ENCODE peak calls at places on chromosome 6, in five cellular contexts. One of them, this sample, is unnamed.

GRCh38 chr6:89267918-89268317 is 47.2 kb downstream of the GABRR2 start:
- DNase-seq in stomach: no peak
- DNase-seq in T-helper 1 cell: no peak
- DNase-seq in GM10248: no peak
- DNase-seq in stimulated activated CD4-positive, alpha-beta T cell treated with anti-CD3 and anti-CD28 coated beads, Interleukin-2, amount 100 ng/mL, for 24 hours: no peak
- DNase-seq in this sample: no peak

GRCh38 chr6:117078624-117079023 is 186.7 kb upstream of the VGLL2 start:
- DNase-seq in stomach: no peak
- DNase-seq in T-helper 1 cell: no peak
- DNase-seq in GM10248: no peak
- DNase-seq in stimulated activated CD4-positive, alpha-beta T cell treated with anti-CD3 and anti-CD28 coated beads, Interleukin-2, amount 100 ng/mL, for 24 hours: no peak
- DNase-seq in this sample: no peak

GRCh38 chr6:3610206-3610605 is 141.3 kb downstream of the PXDC1 start:
- DNase-seq in stomach: no peak
- DNase-seq in T-helper 1 cell: no peak
- DNase-seq in GM10248: no peak
- DNase-seq in stimulated activated CD4-positive, alpha-beta T cell treated with anti-CD3 and anti-CD28 coated beads, Interleukin-2, amount 100 ng/mL, for 24 hours: no peak
- DNase-seq in this sample: peak

GRCh38 chr6:52929321-52930164 is 20.0 kb upstream of the GSTA3 start:
- DNase-seq in stomach: peak
- DNase-seq in T-helper 1 cell: no peak
- DNase-seq in GM10248: no peak
- DNase-seq in stimulated activated CD4-positive, alpha-beta T cell treated with anti-CD3 and anti-CD28 coated beads, Interleukin-2, amount 100 ng/mL, for 24 hours: no peak
- DNase-seq in this sample: peak

GRCh38 chr6:21748343-21749063 is 155.0 kb downstream of the SOX4 start:
- DNase-seq in stomach: no peak
- DNase-seq in T-helper 1 cell: no peak
- DNase-seq in GM10248: no peak
- DNase-seq in stimulated activated CD4-positive, alpha-beta T cell treated with anti-CD3 and anti-CD28 coated beads, Interleukin-2, amount 100 ng/mL, for 24 hours: no peak
- DNase-seq in this sample: peak

GRCh38 chr6:87832025-87832825 is 130.2 kb upstream of the AKIRIN2 start:
- DNase-seq in stomach: no peak
- DNase-seq in T-helper 1 cell: peak
- DNase-seq in GM10248: peak
- DNase-seq in stimulated activated CD4-positive, alpha-beta T cell treated with anti-CD3 and anti-CD28 coated beads, Interleukin-2, amount 100 ng/mL, for 24 hours: no peak
- DNase-seq in this sample: peak

GRCh38 chr6:1558388-1558787 is 51.3 kb upstream of the FOXC1 start:
- DNase-seq in stomach: no peak
- DNase-seq in T-helper 1 cell: no peak
- DNase-seq in GM10248: no peak
- DNase-seq in stimulated activated CD4-positive, alpha-beta T cell treated with anti-CD3 and anti-CD28 coated beads, Interleukin-2, amount 100 ng/mL, for 24 hours: no peak
- DNase-seq in this sample: no peak

GRCh38 chr6:152270301-152270925 is 366.7 kb downstream of the SYNE1 start:
- DNase-seq in stomach: no peak
- DNase-seq in T-helper 1 cell: no peak
- DNase-seq in GM10248: no peak
- DNase-seq in stimulated activated CD4-positive, alpha-beta T cell treated with anti-CD3 and anti-CD28 coated beads, Interleukin-2, amount 100 ng/mL, for 24 hours: no peak
- DNase-seq in this sample: peak

GRCh38 chr6:24796616-24797290 is 2.0 kb downstream of the ARMH2 start:
- DNase-seq in stomach: no peak
- DNase-seq in T-helper 1 cell: no peak
- DNase-seq in GM10248: no peak
- DNase-seq in stimulated activated CD4-positive, alpha-beta T cell treated with anti-CD3 and anti-CD28 coated beads, Interleukin-2, amount 100 ng/mL, for 24 hours: no peak
- DNase-seq in this sample: no peak

GRCh38 chr6:158607411-158608170 is 37.0 kb downstream of the DYNLT1 start:
- DNase-seq in stomach: no peak
- DNase-seq in T-helper 1 cell: no peak
- DNase-seq in GM10248: no peak
- DNase-seq in stimulated activated CD4-positive, alpha-beta T cell treated with anti-CD3 and anti-CD28 coated beads, Interleukin-2, amount 100 ng/mL, for 24 hours: no peak
- DNase-seq in this sample: no peak

GRCh38 chr6:79544299-79544927 is 7.2 kb upstream of the LCA5 start:
- DNase-seq in stomach: no peak
- DNase-seq in T-helper 1 cell: no peak
- DNase-seq in GM10248: no peak
- DNase-seq in stimulated activated CD4-positive, alpha-beta T cell treated with anti-CD3 and anti-CD28 coated beads, Interleukin-2, amount 100 ng/mL, for 24 hours: no peak
- DNase-seq in this sample: no peak

GRCh38 chr6:105900120-105900937 is 185.8 kb upstream of the PRDM1 start:
- DNase-seq in stomach: no peak
- DNase-seq in T-helper 1 cell: peak
- DNase-seq in GM10248: no peak
- DNase-seq in stimulated activated CD4-positive, alpha-beta T cell treated with anti-CD3 and anti-CD28 coated beads, Interleukin-2, amount 100 ng/mL, for 24 hours: no peak
- DNase-seq in this sample: peak

GRCh38 chr6:105624055-105624454 is 221.2 kb upstream of the PREP start:
- DNase-seq in stomach: no peak
- DNase-seq in T-helper 1 cell: no peak
- DNase-seq in GM10248: no peak
- DNase-seq in stimulated activated CD4-positive, alpha-beta T cell treated with anti-CD3 and anti-CD28 coated beads, Interleukin-2, amount 100 ng/mL, for 24 hours: no peak
- DNase-seq in this sample: no peak

GRCh38 chr6:18400831-18401446 is 13.8 kb downstream of the RNF144B start:
- DNase-seq in stomach: no peak
- DNase-seq in T-helper 1 cell: peak
- DNase-seq in GM10248: peak
- DNase-seq in stimulated activated CD4-positive, alpha-beta T cell treated with anti-CD3 and anti-CD28 coated beads, Interleukin-2, amount 100 ng/mL, for 24 hours: no peak
- DNase-seq in this sample: no peak

GRCh38 chr6:35730745-35731413 is 6.0 kb upstream of the ARMC12 start:
- DNase-seq in stomach: no peak
- DNase-seq in T-helper 1 cell: no peak
- DNase-seq in GM10248: no peak
- DNase-seq in stimulated activated CD4-positive, alpha-beta T cell treated with anti-CD3 and anti-CD28 coated beads, Interleukin-2, amount 100 ng/mL, for 24 hours: no peak
- DNase-seq in this sample: no peak

GRCh38 chr6:149854532-149854931 is 9.6 kb downstream of the LRP11 start:
- DNase-seq in stomach: peak
- DNase-seq in T-helper 1 cell: no peak
- DNase-seq in GM10248: no peak
- DNase-seq in stimulated activated CD4-positive, alpha-beta T cell treated with anti-CD3 and anti-CD28 coated beads, Interleukin-2, amount 100 ng/mL, for 24 hours: no peak
- DNase-seq in this sample: peak

GRCh38 chr6:8434727-8435092 is 635 bp downstream of the SLC35B3 start:
- DNase-seq in stomach: no peak
- DNase-seq in T-helper 1 cell: no peak
- DNase-seq in GM10248: peak
- DNase-seq in stimulated activated CD4-positive, alpha-beta T cell treated with anti-CD3 and anti-CD28 coated beads, Interleukin-2, amount 100 ng/mL, for 24 hours: no peak
- DNase-seq in this sample: no peak